ENCODE peak calls at places on chromosomes 13 and 19, in ten cellular contexts. M, C, P, H, I, W, D, G, J and O are unnamed samples.

GRCh38 chr13:59103004-59103768 is 1060.5 kb downstream of the DIAPH3 start:
- DNase-seq in H (no peak), G (no peak), W (no peak), C (no peak), D (no peak), J (no peak), P (peak), M (no peak), I (no peak), O (peak)

GRCh38 chr19:41933693-41934426 is 5.6 kb upstream of the ERFL start:
- DNase-seq in H (no peak), G (no peak), I (no peak), C (no peak), M (no peak), W (no peak), J (no peak), D (no peak), P (no peak), O (no peak)

GRCh38 chr19:17966115-17966455 is 822 bp upstream of the KCNN1 start:
- DNase-seq in I (no peak), M (no peak), W (no peak), H (no peak), P (no peak), C (no peak), J (no peak), G (no peak), D (no peak), O (no peak)

GRCh38 chr19:8004723-8005513 is 523 bp downstream of the ELAVL1 start:
- DNase-seq in C (no peak), H (no peak), J (no peak), G (peak), D (peak), I (no peak), P (no peak), M (no peak), W (no peak), O (peak)

GRCh38 chr19:782195-783043 is 14.8 kb upstream of the PTBP1 start:
- DNase-seq in M (no peak), I (no peak), W (peak), P (no peak), D (no peak), G (peak), J (no peak), C (no peak), H (no peak), O (peak)

GRCh38 chr19:23882493-23882892 is 32.2 kb upstream of the ZNF726 start:
- DNase-seq in M (peak), D (no peak), W (no peak), I (no peak), J (no peak), H (no peak), G (no peak), P (no peak), C (no peak), O (no peak)

GRCh38 chr13:66635526-66635925 is 594.6 kb downstream of the PCDH9 start:
- DNase-seq in C (peak), H (no peak), P (peak), G (peak), W (peak), J (no peak), D (no peak), M (no peak), I (no peak), O (peak)

GRCh38 chr19:44260343-44260681 is 626 bp downstream of the ZNF233 start:
- DNase-seq in P (no peak), I (no peak), W (no peak), C (no peak), M (no peak), G (peak), H (no peak), D (no peak), J (no peak), O (no peak)

GRCh38 chr13:112587767-112588489 is at the start of gene TUBGCP3:
- DNase-seq in H (peak), P (no peak), M (peak), J (peak), W (peak), G (peak), I (peak), C (peak), D (peak), O (peak)

GRCh38 chr13:51519839-51520238 is 64.4 kb upstream of the WDFY2 start:
- DNase-seq in C (no peak), G (no peak), P (no peak), H (no peak), M (no peak), I (no peak), D (no peak), J (no peak), W (peak), O (peak)

GRCh38 chr13:65803706-65804392 is 1426.3 kb downstream of the PCDH9 start:
- DNase-seq in C (no peak), H (no peak), I (no peak), P (no peak), W (no peak), J (no peak), D (no peak), M (no peak), G (no peak), O (no peak)

GRCh38 chr13:33676700-33677048 is 141.3 kb upstream of the RFC3 start:
- DNase-seq in M (peak), C (no peak), P (peak), H (peak), D (no peak), W (peak), I (no peak), G (peak), J (no peak), O (peak)

GRCh38 chr19:38898788-38899446 is 501 bp downstream of the SIRT2 start:
- DNase-seq in W (peak), P (no peak), C (no peak), J (no peak), H (peak), I (no peak), G (no peak), D (no peak), M (no peak), O (no peak)

GRCh38 chr19:31253816-31254551 is 95.3 kb downstream of the TSHZ3 start:
- DNase-seq in I (no peak), W (peak), C (no peak), H (no peak), D (no peak), J (no peak), G (no peak), M (no peak), P (no peak), O (peak)

GRCh38 chr13:79098603-79099002 is 307.5 kb downstream of the RBM26 start:
- DNase-seq in I (no peak), J (no peak), P (no peak), G (no peak), M (no peak), D (no peak), C (no peak), H (no peak), W (no peak), O (no peak)

GRCh38 chr13:52450793-52451116 is 321 bp upstream of the VPS36 start:
- DNase-seq in H (no peak), D (no peak), I (no peak), J (no peak), C (no peak), G (no peak), M (no peak), W (no peak), P (no peak), O (no peak)

GRCh38 chr13:28531195-28531955 is 36.4 kb upstream of the FLT1 start:
- DNase-seq in M (no peak), I (no peak), C (no peak), W (no peak), J (peak), D (no peak), P (no peak), H (peak), G (peak), O (peak)

GRCh38 chr13:49731766-49732165 is 40.5 kb upstream of the EBPL start:
- DNase-seq in C (peak), D (no peak), G (peak), I (no peak), M (no peak), P (peak), W (peak), H (no peak), J (no peak), O (peak)

GRCh38 chr13:90769387-90769786 is 578.1 kb upstream of the MIR17HG start:
- DNase-seq in M (no peak), C (no peak), J (no peak), D (no peak), P (no peak), H (no peak), W (no peak), I (no peak), G (no peak), O (no peak)

GRCh38 chr19:56837892-56838679 is 2.4 kb downstream of the PEG3 start:
- DNase-seq in G (no peak), I (no peak), M (no peak), P (no peak), C (no peak), H (peak), D (no peak), W (no peak), J (no peak), O (no peak)

GRCh38 chr19:18476507-18477041 is 38.6 kb upstream of the ISYNA1 start:
- DNase-seq in C (no peak), G (no peak), I (no peak), H (no peak), P (no peak), M (no peak), J (no peak), D (no peak), W (no peak), O (no peak)

GRCh38 chr13:51726446-51727185 is 77.3 kb downstream of the DHRS12 start:
- DNase-seq in D (no peak), C (no peak), W (no peak), G (no peak), J (no peak), H (no peak), P (peak), I (no peak), M (no peak), O (peak)

GRCh38 chr19:47310819-47311218 is 1.2 kb downstream of the C5AR1 start:
- DNase-seq in D (no peak), G (no peak), M (peak), C (no peak), H (peak), J (no peak), W (peak), I (no peak), P (no peak), O (peak)

GRCh38 chr13:29513002-29513980 is 82.2 kb downstream of the SLC7A1 start:
- DNase-seq in H (no peak), P (no peak), W (no peak), C (no peak), G (peak), J (no peak), M (no peak), D (no peak), I (no peak), O (peak)

GRCh38 chr19:54106716-54107115 is 4.1 kb downstream of the NDUFA3 start:
- DNase-seq in I (no peak), M (no peak), P (no peak), J (no peak), D (no peak), G (no peak), W (no peak), C (no peak), H (no peak), O (no peak)